ENCODE peak calls at places on chromosomes 5 and 9, in four cellular contexts. M, G, P and Z are unnamed samples.

GRCh38 chr5:147754372-147755122 is 28.0 kb downstream of the JAKMIP2 start:
- DNase-seq in M (no peak), P (no peak), G (no peak), Z (no peak)

GRCh38 chr9:110282767-110283136 is 26.4 kb upstream of the TXN start:
- DNase-seq in M (no peak), G (no peak), P (no peak), Z (no peak)

GRCh38 chr9:83554278-83554677 is 16.1 kb upstream of the FRMD3 start:
- DNase-seq in M (no peak), G (no peak), P (no peak), Z (peak; percentile 37)

GRCh38 chr5:151961557-151961956 is 36.9 kb upstream of the GLRA1 start:
- DNase-seq in P (no peak), G (no peak), M (no peak), Z (no peak)

GRCh38 chr9:4620881-4621555 is 41.1 kb upstream of the PLPP6 start:
- DNase-seq in M (no peak), G (no peak), P (no peak), Z (no peak)

GRCh38 chr9:135075234-135076142 is 12.0 kb upstream of the OLFM1 start:
- DNase-seq in G (no peak), P (peak; percentile 62), M (peak; percentile 81), Z (peak; percentile 40)

GRCh38 chr5:171306785-171307591 is 2.1 kb upstream of the TLX3 start:
- DNase-seq in G (no peak), P (no peak), M (no peak), Z (no peak)

GRCh38 chr5:9658726-9659125 is 28.6 kb upstream of the TAS2R1 start:
- DNase-seq in P (no peak), G (no peak), M (no peak), Z (no peak)

GRCh38 chr5:142826741-142827492 is 56.7 kb downstream of the ARHGAP26 start:
- DNase-seq in G (no peak), P (no peak), M (no peak), Z (no peak)

GRCh38 chr5:95148453-95148852 is 136.4 kb downstream of the MCTP1 start:
- DNase-seq in P (no peak), G (no peak), M (no peak), Z (no peak)

GRCh38 chr9:130962418-130963316 is 23.6 kb upstream of the FIBCD1 start:
- DNase-seq in M (peak; percentile 92), G (no peak), P (no peak), Z (no peak)